ENCODE peak calls at places on chromosomes 4 and X, in nine cellular contexts. One of them, this sample, is unnamed.

GRCh38 chr4:41734366-41734765 is 14.2 kb downstream of the PHOX2B start:
- DNase-seq in Panc1: no peak
- DNase-seq in amygdala: no peak
- DNase-seq in H9: no peak
- DNase-seq in dorsolateral prefrontal cortex: no peak
- DNase-seq in AG08396: no peak
- DNase-seq in WTC11: no peak
- DNase-seq in stimulated activated CD4-positive, alpha-beta T cell treated with anti-CD3 and anti-CD28 coated beads, Interleukin-1b, Interleukin-23, amount 100 ng/mL, for 4 hours: no peak
- DNase-seq in astrocyte of the spinal cord: no peak
- DNase-seq in this sample: no peak

GRCh38 chr4:186695392-186695791 is 28.3 kb downstream of the FAT1 start:
- DNase-seq in Panc1: no peak
- DNase-seq in amygdala: no peak
- DNase-seq in H9: no peak
- DNase-seq in dorsolateral prefrontal cortex: no peak
- DNase-seq in AG08396: no peak
- DNase-seq in WTC11: no peak
- DNase-seq in stimulated activated CD4-positive, alpha-beta T cell treated with anti-CD3 and anti-CD28 coated beads, Interleukin-1b, Interleukin-23, amount 100 ng/mL, for 4 hours: no peak
- DNase-seq in astrocyte of the spinal cord: no peak
- DNase-seq in this sample: no peak

GRCh38 chrX:125681507-125681906 is 361.8 kb downstream of the TEX13C start:
- DNase-seq in Panc1: no peak
- DNase-seq in amygdala: no peak
- DNase-seq in H9: no peak
- DNase-seq in dorsolateral prefrontal cortex: no peak
- DNase-seq in AG08396: no peak
- DNase-seq in WTC11: no peak
- DNase-seq in stimulated activated CD4-positive, alpha-beta T cell treated with anti-CD3 and anti-CD28 coated beads, Interleukin-1b, Interleukin-23, amount 100 ng/mL, for 4 hours: no peak
- DNase-seq in astrocyte of the spinal cord: no peak
- DNase-seq in this sample: no peak

GRCh38 chr4:57110635-57111546 is 706 bp upstream of the IGFBP7 start:
- DNase-seq in Panc1: no peak
- DNase-seq in amygdala: no peak
- DNase-seq in H9: peak
- DNase-seq in dorsolateral prefrontal cortex: no peak
- DNase-seq in AG08396: peak
- DNase-seq in WTC11: peak
- DNase-seq in stimulated activated CD4-positive, alpha-beta T cell treated with anti-CD3 and anti-CD28 coated beads, Interleukin-1b, Interleukin-23, amount 100 ng/mL, for 4 hours: no peak
- DNase-seq in astrocyte of the spinal cord: peak
- DNase-seq in this sample: no peak

GRCh38 chrX:119512145-119512800 is 44.0 kb downstream of the SLC25A5 start:
- DNase-seq in Panc1: peak
- DNase-seq in amygdala: no peak
- DNase-seq in H9: peak
- DNase-seq in dorsolateral prefrontal cortex: no peak
- DNase-seq in AG08396: peak
- DNase-seq in WTC11: peak
- DNase-seq in stimulated activated CD4-positive, alpha-beta T cell treated with anti-CD3 and anti-CD28 coated beads, Interleukin-1b, Interleukin-23, amount 100 ng/mL, for 4 hours: no peak
- DNase-seq in astrocyte of the spinal cord: peak
- DNase-seq in this sample: peak

GRCh38 chr4:30720656-30721352 is 635 bp downstream of the PCDH7 start:
- DNase-seq in Panc1: no peak
- DNase-seq in amygdala: peak
- DNase-seq in H9: peak
- DNase-seq in dorsolateral prefrontal cortex: peak
- DNase-seq in AG08396: peak
- DNase-seq in WTC11: peak
- DNase-seq in stimulated activated CD4-positive, alpha-beta T cell treated with anti-CD3 and anti-CD28 coated beads, Interleukin-1b, Interleukin-23, amount 100 ng/mL, for 4 hours: no peak
- DNase-seq in astrocyte of the spinal cord: peak
- DNase-seq in this sample: peak

GRCh38 chr4:13920901-13921300 is 293.4 kb upstream of the BOD1L1 start:
- DNase-seq in Panc1: peak
- DNase-seq in amygdala: no peak
- DNase-seq in H9: peak
- DNase-seq in dorsolateral prefrontal cortex: peak
- DNase-seq in AG08396: peak
- DNase-seq in WTC11: no peak
- DNase-seq in stimulated activated CD4-positive, alpha-beta T cell treated with anti-CD3 and anti-CD28 coated beads, Interleukin-1b, Interleukin-23, amount 100 ng/mL, for 4 hours: no peak
- DNase-seq in astrocyte of the spinal cord: peak
- DNase-seq in this sample: no peak

GRCh38 chrX:103686199-103687072 is at the start of gene MORF4L2:
- DNase-seq in Panc1: peak
- DNase-seq in amygdala: peak
- DNase-seq in H9: peak
- DNase-seq in dorsolateral prefrontal cortex: peak
- DNase-seq in AG08396: peak
- DNase-seq in WTC11: peak
- DNase-seq in stimulated activated CD4-positive, alpha-beta T cell treated with anti-CD3 and anti-CD28 coated beads, Interleukin-1b, Interleukin-23, amount 100 ng/mL, for 4 hours: peak
- DNase-seq in astrocyte of the spinal cord: peak
- DNase-seq in this sample: peak

GRCh38 chr4:8762951-8763735 is 108.5 kb downstream of the HMX1 start:
- DNase-seq in Panc1: no peak
- DNase-seq in amygdala: no peak
- DNase-seq in H9: no peak
- DNase-seq in dorsolateral prefrontal cortex: no peak
- DNase-seq in AG08396: no peak
- DNase-seq in WTC11: peak
- DNase-seq in stimulated activated CD4-positive, alpha-beta T cell treated with anti-CD3 and anti-CD28 coated beads, Interleukin-1b, Interleukin-23, amount 100 ng/mL, for 4 hours: no peak
- DNase-seq in astrocyte of the spinal cord: no peak
- DNase-seq in this sample: no peak

GRCh38 chr4:70739496-70740337 is 18.0 kb downstream of the RUFY3 start:
- DNase-seq in Panc1: no peak
- DNase-seq in amygdala: no peak
- DNase-seq in H9: no peak
- DNase-seq in dorsolateral prefrontal cortex: no peak
- DNase-seq in AG08396: no peak
- DNase-seq in WTC11: no peak
- DNase-seq in stimulated activated CD4-positive, alpha-beta T cell treated with anti-CD3 and anti-CD28 coated beads, Interleukin-1b, Interleukin-23, amount 100 ng/mL, for 4 hours: no peak
- DNase-seq in astrocyte of the spinal cord: no peak
- DNase-seq in this sample: no peak

GRCh38 chr4:107625503-107625902 is 94.5 kb downstream of the PAPSS1 start:
- DNase-seq in Panc1: no peak
- DNase-seq in amygdala: no peak
- DNase-seq in H9: no peak
- DNase-seq in dorsolateral prefrontal cortex: no peak
- DNase-seq in AG08396: no peak
- DNase-seq in WTC11: no peak
- DNase-seq in stimulated activated CD4-positive, alpha-beta T cell treated with anti-CD3 and anti-CD28 coated beads, Interleukin-1b, Interleukin-23, amount 100 ng/mL, for 4 hours: no peak
- DNase-seq in astrocyte of the spinal cord: no peak
- DNase-seq in this sample: no peak

GRCh38 chr4:186854256-186854655 is 130.6 kb upstream of the FAT1 start:
- DNase-seq in Panc1: no peak
- DNase-seq in amygdala: no peak
- DNase-seq in H9: no peak
- DNase-seq in dorsolateral prefrontal cortex: no peak
- DNase-seq in AG08396: no peak
- DNase-seq in WTC11: no peak
- DNase-seq in stimulated activated CD4-positive, alpha-beta T cell treated with anti-CD3 and anti-CD28 coated beads, Interleukin-1b, Interleukin-23, amount 100 ng/mL, for 4 hours: no peak
- DNase-seq in astrocyte of the spinal cord: no peak
- DNase-seq in this sample: no peak